ENCODE peak calls at places on chromosome 6, in five cellular contexts. J, A, N, B and Z are unnamed samples.

GRCh38 chr6:89980353-89980752 is 86.1 kb downstream of the GJA10 start:
- DNase-seq in J (no peak), B (no peak), A (no peak), N (no peak), Z (no peak)

GRCh38 chr6:126102358-126102757 is 116.0 kb downstream of the TRMT11 start:
- DNase-seq in J (no peak), B (no peak), A (no peak), N (no peak), Z (no peak)

GRCh38 chr6:57013501-57013900 is 33.0 kb upstream of the KIAA1586 start:
- DNase-seq in N (no peak), B (peak; percentile 86), A (no peak), J (peak; percentile 91), Z (no peak)

GRCh38 chr6:84428300-84428907 is 201.0 kb upstream of the CEP162 start:
- DNase-seq in N (peak; percentile 25), B (peak; percentile 61), J (peak; percentile 49), A (peak; percentile 47), Z (no peak)

GRCh38 chr6:105804436-105804835 is 281.7 kb upstream of the PRDM1 start:
- DNase-seq in A (no peak), J (peak; percentile 79), N (no peak), B (peak; percentile 85), Z (no peak)

GRCh38 chr6:124870611-124871201 is 91.5 kb upstream of the RNF217 start:
- DNase-seq in J (peak; percentile 25), A (no peak), B (peak; percentile 56), N (no peak), Z (no peak)

GRCh38 chr6:24673625-24674024 is 6.7 kb downstream of the ACOT13 start:
- DNase-seq in J (no peak), A (no peak), N (no peak), B (no peak), Z (no peak)

GRCh38 chr6:389622-390021 is 1.9 kb upstream of the IRF4 start:
- DNase-seq in B (no peak), N (peak; percentile 82), A (no peak), J (no peak), Z (no peak)

GRCh38 chr6:166115609-166116008 is 52.0 kb downstream of the TBXT start:
- DNase-seq in B (no peak), N (no peak), A (no peak), J (no peak), Z (no peak)

GRCh38 chr6:148963738-148964137 is 216.9 kb downstream of the UST start:
- DNase-seq in J (no peak), B (no peak), A (no peak), N (no peak), Z (no peak)

GRCh38 chr6:149974825-149975224 is 11.1 kb downstream of the ULBP1 start:
- DNase-seq in J (no peak), N (no peak), B (no peak), A (no peak), Z (no peak)

GRCh38 chr6:114997813-114998292 is 655.0 kb upstream of the HS3ST5 start:
- DNase-seq in A (no peak), B (no peak), N (peak; percentile 6), J (no peak), Z (no peak)

GRCh38 chr6:134908906-134909516 is 40.9 kb downstream of the ALDH8A1 start:
- DNase-seq in B (peak; percentile 100), N (no peak), A (peak; percentile 58), J (peak; percentile 97), Z (no peak)

GRCh38 chr6:28587011-28587745 is 61.5 kb downstream of the GPX5 start:
- DNase-seq in J (no peak), A (peak; percentile 72), N (peak; percentile 44), B (peak; percentile 93), Z (peak; percentile 80)

GRCh38 chr6:142474446-142475289 is 172.9 kb downstream of the ADGRG6 start:
- DNase-seq in B (peak; percentile 70), J (peak; percentile 37), N (peak; percentile 26), A (no peak), Z (no peak)

GRCh38 chr6:145360865-145361264 is 374.5 kb downstream of the EPM2A start:
- DNase-seq in J (no peak), B (no peak), N (no peak), A (no peak), Z (no peak)

GRCh38 chr6:129105035-129105434 is 222.1 kb downstream of the LAMA2 start:
- DNase-seq in N (no peak), B (no peak), A (no peak), J (peak; percentile 10), Z (no peak)

GRCh38 chr6:159874475-159874874 is 16.3 kb upstream of the MAS1 start:
- DNase-seq in A (no peak), N (no peak), B (no peak), J (peak; percentile 37), Z (no peak)

GRCh38 chr6:28880894-28881780 is 42.6 kb downstream of the TRIM27 start:
- DNase-seq in J (peak; percentile 64), N (peak; percentile 70), A (peak; percentile 59), B (peak; percentile 62), Z (peak; percentile 85)

GRCh38 chr6:71733970-71734899 is 152.1 kb upstream of the RIMS1 start:
- DNase-seq in N (no peak), A (no peak), J (no peak), B (no peak), Z (no peak)

GRCh38 chr6:149440735-149441662 is 40.9 kb downstream of the SUMO4 start:
- DNase-seq in A (no peak), N (no peak), B (no peak), J (no peak), Z (no peak)

GRCh38 chr6:84645563-84646266 is 118.7 kb downstream of the TBX18 start:
- DNase-seq in N (no peak), A (no peak), B (peak; percentile 72), J (peak; percentile 80), Z (no peak)

GRCh38 chr6:19860235-19860877 is 23.2 kb downstream of the ID4 start:
- DNase-seq in N (no peak), B (peak; percentile 50), A (no peak), J (no peak), Z (no peak)

GRCh38 chr6:90197854-90198496 is 98.7 kb downstream of the BACH2 start:
- DNase-seq in J (peak; percentile 12), B (peak; percentile 88), A (peak; percentile 58), N (no peak), Z (no peak)

GRCh38 chr6:5080574-5080973 is 4.6 kb upstream of the PPP1R3G start:
- DNase-seq in A (no peak), J (no peak), N (no peak), B (no peak), Z (no peak)

GRCh38 chr6:41332241-41332640 is 3.2 kb upstream of the NCR2 start:
- DNase-seq in N (no peak), A (no peak), J (no peak), B (no peak), Z (no peak)

GRCh38 chr6:54695815-54696214 is 150.8 kb upstream of the FAM83B start:
- DNase-seq in B (no peak), J (no peak), A (no peak), N (no peak), Z (no peak)

DNA sequence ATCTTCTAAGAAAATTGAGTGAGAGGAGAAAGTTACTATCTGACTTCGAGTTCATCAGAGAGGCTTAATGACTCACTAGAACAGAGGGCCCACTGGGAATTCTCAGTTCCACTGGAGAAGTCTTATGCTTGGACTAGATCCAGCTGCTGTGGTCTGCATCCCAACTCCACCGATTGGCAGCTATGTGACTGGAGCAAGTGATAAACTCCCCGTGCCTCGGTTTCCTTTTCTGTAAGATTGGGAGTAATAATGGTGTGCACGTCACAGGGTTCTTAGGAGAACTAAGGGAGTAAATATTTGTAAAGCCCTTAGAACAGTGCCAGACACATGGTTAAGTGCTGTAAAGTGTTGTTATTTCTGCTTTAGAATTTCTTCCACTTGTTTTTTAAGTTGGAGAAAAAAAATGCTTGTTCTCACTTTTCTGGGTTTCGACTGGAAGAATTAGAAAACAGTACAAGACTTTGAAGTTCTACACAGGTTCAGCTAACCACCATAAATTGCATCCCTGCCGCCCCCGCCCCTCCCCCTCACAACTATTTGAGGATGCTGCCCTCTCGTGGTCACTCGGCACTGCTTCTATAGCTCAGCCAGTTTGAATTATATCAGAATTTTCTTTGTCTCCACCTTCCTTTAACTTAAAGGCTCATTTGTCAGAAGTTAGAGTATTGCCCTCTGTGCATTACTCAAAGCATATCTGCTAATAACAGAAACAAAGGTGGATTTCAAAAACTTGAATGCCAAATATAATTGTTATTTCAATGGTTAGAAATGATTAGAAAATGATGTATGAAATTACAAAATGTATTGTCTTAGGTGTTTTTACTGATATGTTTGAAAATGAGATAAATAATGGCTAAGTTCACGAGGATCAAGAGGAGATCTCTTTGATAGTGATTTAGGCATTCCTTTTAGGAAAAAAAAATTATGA is 95.0 kb upstream of the IFNGR1 start:
- DNase-seq in B (peak; percentile 70), N (peak; percentile 59), A (peak; percentile 67), J (peak; percentile 39), Z (no peak)
- TF ChIP-seq CTCF in B (peak; percentile 82), N (peak; percentile 75), A (peak; percentile 61), J (peak; percentile 82), Z (peak; percentile 90)

GRCh38 chr6:152552616-152553209 is 84.4 kb downstream of the SYNE1 start:
- DNase-seq in B (peak; percentile 72), N (peak; percentile 45), J (peak; percentile 47), A (peak; percentile 64), Z (no peak)
- TF ChIP-seq CTCF in B (peak; percentile 96), N (peak; percentile 64), J (peak; percentile 85), A (peak; percentile 88), Z (peak; percentile 85)

GRCh38 chr6:117265425-117266266 is at the start of gene VGLL2:
- DNase-seq in B (peak; percentile 24), A (peak; percentile 39), N (peak; percentile 44), J (peak; percentile 50), Z (peak; percentile 79)
- TF ChIP-seq CTCF in B (no peak), A (no peak), N (no peak), J (no peak), Z (peak; percentile 34)

DNA sequence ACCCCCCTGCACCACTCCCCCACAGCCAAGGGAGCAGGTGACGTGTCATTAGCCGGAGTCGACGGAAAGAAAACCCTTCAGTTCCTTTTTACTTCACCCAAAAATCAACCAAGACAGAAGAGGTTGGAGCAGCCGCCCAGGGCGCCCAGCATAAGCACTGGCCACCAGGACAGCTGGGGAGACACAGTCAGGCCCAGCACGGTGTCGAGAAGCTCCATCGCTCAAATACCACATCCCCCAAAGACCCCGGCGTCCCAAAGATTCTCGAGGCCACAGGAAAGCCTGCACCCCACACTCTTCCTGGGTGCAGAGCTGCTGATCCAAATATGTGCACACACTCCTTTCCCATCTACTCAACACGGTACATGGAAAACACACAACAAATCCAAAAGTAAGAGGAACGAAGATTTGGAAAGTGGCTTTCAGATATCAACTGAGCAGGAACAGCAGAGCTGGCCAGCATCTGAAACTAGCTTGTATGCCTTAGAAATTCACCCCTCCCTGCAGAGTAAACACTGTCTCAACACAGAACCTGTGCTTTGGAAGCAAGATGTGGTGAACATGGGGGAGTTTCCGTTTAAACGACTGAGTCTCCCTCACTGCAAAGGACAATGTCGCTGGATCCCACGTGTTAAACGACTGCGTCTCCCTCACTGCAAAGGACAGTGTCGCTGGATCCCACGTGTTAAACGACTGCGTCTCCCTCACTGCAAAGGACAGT is 54.6 kb downstream of the DLL1 start:
- DNase-seq in A (peak; percentile 9), J (no peak), B (no peak), N (no peak), Z (no peak)
- TF ChIP-seq CTCF in A (no peak), J (no peak), B (no peak), N (no peak), Z (no peak)

DNA sequence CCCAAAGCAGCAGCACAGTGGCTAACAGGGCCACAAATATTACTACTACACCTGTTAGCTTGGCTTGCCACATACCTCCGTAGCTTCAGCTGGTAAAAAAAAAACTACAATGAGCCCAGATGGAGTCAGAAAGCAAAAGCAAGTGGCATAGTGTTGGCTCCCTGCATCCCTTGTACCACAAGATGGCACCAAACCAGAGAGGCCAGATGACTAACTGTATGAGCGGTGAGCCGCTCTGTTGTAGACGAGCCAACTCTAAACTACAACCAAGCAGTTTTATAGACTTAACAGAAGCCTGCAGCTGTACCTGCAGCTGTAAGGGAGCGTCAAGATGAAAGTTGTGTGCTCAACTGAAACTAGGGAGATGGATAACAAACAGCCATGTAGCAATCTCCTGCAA is 84.5 kb upstream of the MCHR2 start:
- DNase-seq in A (no peak), J (no peak), N (no peak), B (peak; percentile 63), Z (no peak)
- TF ChIP-seq CTCF in A (no peak), J (peak; percentile 48), N (no peak), B (peak; percentile 67), Z (peak; percentile 48)